ENCODE peak calls at places on chromosomes 6 and 20, in eight cellular contexts. One of them, this sample, is unnamed.

GRCh38 chr6:87848616-87849015 is 146.6 kb upstream of the AKIRIN2 start:
- DNase-seq in breast epithelium: no peak
- DNase-seq in astrocyte of the spinal cord: no peak
- DNase-seq in AG09319: no peak
- DNase-seq in pancreas: no peak
- DNase-seq in dorsolateral prefrontal cortex: no peak
- DNase-seq in fibroblast of mammary gland: no peak
- DNase-seq in progenitor cell of endocrine pancreas: no peak
- DNase-seq in this sample: peak; percentile 14

GRCh38 chr6:145020543-145020942 is 714.8 kb downstream of the EPM2A start:
- DNase-seq in breast epithelium: no peak
- DNase-seq in astrocyte of the spinal cord: no peak
- DNase-seq in AG09319: no peak
- DNase-seq in pancreas: no peak
- DNase-seq in dorsolateral prefrontal cortex: no peak
- DNase-seq in fibroblast of mammary gland: no peak
- DNase-seq in progenitor cell of endocrine pancreas: no peak
- DNase-seq in this sample: no peak

GRCh38 chr6:3013486-3013885 is 13.8 kb downstream of the NQO2 start:
- DNase-seq in breast epithelium: no peak
- DNase-seq in astrocyte of the spinal cord: peak; percentile 57
- DNase-seq in AG09319: no peak
- DNase-seq in pancreas: no peak
- DNase-seq in dorsolateral prefrontal cortex: no peak
- DNase-seq in fibroblast of mammary gland: peak; percentile 51
- DNase-seq in progenitor cell of endocrine pancreas: no peak
- DNase-seq in this sample: peak; percentile 92

GRCh38 chr6:157368359-157369049 is 12.5 kb upstream of the ZDHHC14 start:
- DNase-seq in breast epithelium: no peak
- DNase-seq in astrocyte of the spinal cord: no peak
- DNase-seq in AG09319: no peak
- DNase-seq in pancreas: no peak
- DNase-seq in dorsolateral prefrontal cortex: no peak
- DNase-seq in fibroblast of mammary gland: no peak
- DNase-seq in progenitor cell of endocrine pancreas: no peak
- DNase-seq in this sample: no peak

GRCh38 chr6:111478749-111479148 is 4.3 kb downstream of the REV3L start:
- DNase-seq in breast epithelium: no peak
- DNase-seq in astrocyte of the spinal cord: peak; percentile 79
- DNase-seq in AG09319: no peak
- DNase-seq in pancreas: no peak
- DNase-seq in dorsolateral prefrontal cortex: no peak
- DNase-seq in fibroblast of mammary gland: peak; percentile 73
- DNase-seq in progenitor cell of endocrine pancreas: no peak
- DNase-seq in this sample: peak; percentile 73

GRCh38 chr6:93453956-93454355 is 34.6 kb upstream of the EPHA7 start:
- DNase-seq in breast epithelium: no peak
- DNase-seq in astrocyte of the spinal cord: no peak
- DNase-seq in AG09319: no peak
- DNase-seq in pancreas: no peak
- DNase-seq in dorsolateral prefrontal cortex: no peak
- DNase-seq in fibroblast of mammary gland: no peak
- DNase-seq in progenitor cell of endocrine pancreas: no peak
- DNase-seq in this sample: no peak

GRCh38 chr6:38514399-38514798 is 125.3 kb downstream of the BTBD9 start:
- DNase-seq in breast epithelium: no peak
- DNase-seq in astrocyte of the spinal cord: no peak
- DNase-seq in AG09319: no peak
- DNase-seq in pancreas: no peak
- DNase-seq in dorsolateral prefrontal cortex: no peak
- DNase-seq in fibroblast of mammary gland: no peak
- DNase-seq in progenitor cell of endocrine pancreas: no peak
- DNase-seq in this sample: no peak

GRCh38 chr6:25253371-25253770 is 25.8 kb upstream of the CARMIL1 start:
- DNase-seq in breast epithelium: no peak
- DNase-seq in astrocyte of the spinal cord: no peak
- DNase-seq in AG09319: no peak
- DNase-seq in pancreas: no peak
- DNase-seq in dorsolateral prefrontal cortex: no peak
- DNase-seq in fibroblast of mammary gland: no peak
- DNase-seq in progenitor cell of endocrine pancreas: no peak
- DNase-seq in this sample: peak; percentile 46

GRCh38 chr6:28393912-28394662 is 5.5 kb downstream of the ZSCAN12 start:
- DNase-seq in breast epithelium: no peak
- DNase-seq in astrocyte of the spinal cord: peak; percentile 8
- DNase-seq in AG09319: no peak
- DNase-seq in pancreas: no peak
- DNase-seq in dorsolateral prefrontal cortex: no peak
- DNase-seq in fibroblast of mammary gland: peak; percentile 17
- DNase-seq in progenitor cell of endocrine pancreas: no peak
- DNase-seq in this sample: peak; percentile 35

GRCh38 chr20:9996944-9997343 is 37.8 kb upstream of the ANKEF1 start:
- DNase-seq in breast epithelium: no peak
- DNase-seq in astrocyte of the spinal cord: no peak
- DNase-seq in AG09319: no peak
- DNase-seq in pancreas: no peak
- DNase-seq in dorsolateral prefrontal cortex: no peak
- DNase-seq in fibroblast of mammary gland: peak; percentile 22
- DNase-seq in progenitor cell of endocrine pancreas: no peak
- DNase-seq in this sample: no peak

GRCh38 chr20:43983359-43983758 is 68.7 kb downstream of the TOX2 start:
- DNase-seq in breast epithelium: no peak
- DNase-seq in astrocyte of the spinal cord: no peak
- DNase-seq in AG09319: no peak
- DNase-seq in pancreas: no peak
- DNase-seq in dorsolateral prefrontal cortex: no peak
- DNase-seq in fibroblast of mammary gland: no peak
- DNase-seq in progenitor cell of endocrine pancreas: no peak
- DNase-seq in this sample: no peak

GRCh38 chr20:3812259-3812681 is 8.1 kb upstream of the AP5S1 start:
- DNase-seq in breast epithelium: no peak
- DNase-seq in astrocyte of the spinal cord: no peak
- DNase-seq in AG09319: no peak
- DNase-seq in pancreas: no peak
- DNase-seq in dorsolateral prefrontal cortex: no peak
- DNase-seq in fibroblast of mammary gland: no peak
- DNase-seq in progenitor cell of endocrine pancreas: no peak
- DNase-seq in this sample: no peak

GRCh38 chr6:110421749-110422443 is 6.5 kb upstream of the DDO start:
- DNase-seq in breast epithelium: no peak
- DNase-seq in astrocyte of the spinal cord: no peak
- DNase-seq in AG09319: no peak
- DNase-seq in pancreas: no peak
- DNase-seq in dorsolateral prefrontal cortex: no peak
- DNase-seq in fibroblast of mammary gland: no peak
- DNase-seq in progenitor cell of endocrine pancreas: no peak
- DNase-seq in this sample: no peak

GRCh38 chr6:113934101-113934500 is 36.8 kb downstream of the HDAC2 start:
- DNase-seq in breast epithelium: no peak
- DNase-seq in astrocyte of the spinal cord: no peak
- DNase-seq in AG09319: no peak
- DNase-seq in pancreas: no peak
- DNase-seq in dorsolateral prefrontal cortex: no peak
- DNase-seq in fibroblast of mammary gland: no peak
- DNase-seq in progenitor cell of endocrine pancreas: no peak
- DNase-seq in this sample: no peak

DNA sequence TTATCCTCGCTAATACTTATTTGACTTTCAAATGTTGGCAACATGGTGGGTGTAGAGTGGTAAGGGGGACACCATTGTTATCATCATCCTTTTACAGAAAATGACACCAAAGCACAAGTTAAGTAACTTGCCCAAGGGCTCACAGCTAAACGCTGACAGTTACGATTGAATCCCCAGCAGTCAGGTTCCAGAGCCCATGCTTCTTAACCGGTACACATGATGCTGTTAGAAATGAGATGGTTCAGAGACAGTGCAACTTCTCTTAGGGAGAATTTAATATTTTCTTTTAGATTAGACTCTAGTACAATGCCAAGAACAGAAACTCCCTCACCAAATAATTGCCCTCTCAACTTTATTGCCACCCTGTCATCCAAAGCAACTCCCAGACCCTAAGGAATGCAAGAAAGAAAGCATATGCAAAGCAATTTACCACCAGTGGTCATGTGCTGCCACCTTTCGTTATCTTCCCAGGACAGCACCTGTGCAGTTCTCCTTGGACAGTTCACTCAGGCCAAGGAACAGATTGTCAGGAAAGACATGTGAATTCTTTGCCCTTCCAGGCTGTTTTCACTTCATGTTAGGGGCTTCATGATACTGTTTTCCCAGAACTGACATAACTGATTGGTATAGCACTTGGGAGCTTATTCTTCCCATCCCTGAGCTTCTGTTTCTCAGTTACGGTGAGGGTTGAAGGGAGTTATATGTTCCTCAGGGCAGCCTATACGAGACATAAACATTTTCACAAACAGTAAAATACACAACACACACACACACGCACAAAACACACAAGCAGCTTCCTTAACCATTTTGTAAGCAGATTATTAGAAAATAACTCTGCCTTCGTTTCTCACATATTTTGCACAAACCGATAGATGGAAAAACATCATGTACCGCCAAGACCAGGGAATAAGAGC is 5.1 kb downstream of the HLA-DMA start:
- DNase-seq in breast epithelium: no peak
- DNase-seq in astrocyte of the spinal cord: peak; percentile 28
- DNase-seq in AG09319: no peak
- DNase-seq in pancreas: peak; percentile 42
- DNase-seq in dorsolateral prefrontal cortex: no peak
- DNase-seq in fibroblast of mammary gland: peak; percentile 40
- DNase-seq in progenitor cell of endocrine pancreas: no peak
- DNase-seq in this sample: peak; percentile 69
- TF ChIP-seq CTCF in breast epithelium: no peak
- TF ChIP-seq CTCF in astrocyte of the spinal cord: peak; percentile 47
- TF ChIP-seq CTCF in AG09319: peak; percentile 45
- TF ChIP-seq CTCF in pancreas: peak; percentile 41
- TF ChIP-seq CTCF in dorsolateral prefrontal cortex: peak; percentile 43
- TF ChIP-seq CTCF in fibroblast of mammary gland: peak; percentile 43
- TF ChIP-seq CTCF in progenitor cell of endocrine pancreas: peak; percentile 69
- TF ChIP-seq CTCF in this sample: peak; percentile 75

DNA sequence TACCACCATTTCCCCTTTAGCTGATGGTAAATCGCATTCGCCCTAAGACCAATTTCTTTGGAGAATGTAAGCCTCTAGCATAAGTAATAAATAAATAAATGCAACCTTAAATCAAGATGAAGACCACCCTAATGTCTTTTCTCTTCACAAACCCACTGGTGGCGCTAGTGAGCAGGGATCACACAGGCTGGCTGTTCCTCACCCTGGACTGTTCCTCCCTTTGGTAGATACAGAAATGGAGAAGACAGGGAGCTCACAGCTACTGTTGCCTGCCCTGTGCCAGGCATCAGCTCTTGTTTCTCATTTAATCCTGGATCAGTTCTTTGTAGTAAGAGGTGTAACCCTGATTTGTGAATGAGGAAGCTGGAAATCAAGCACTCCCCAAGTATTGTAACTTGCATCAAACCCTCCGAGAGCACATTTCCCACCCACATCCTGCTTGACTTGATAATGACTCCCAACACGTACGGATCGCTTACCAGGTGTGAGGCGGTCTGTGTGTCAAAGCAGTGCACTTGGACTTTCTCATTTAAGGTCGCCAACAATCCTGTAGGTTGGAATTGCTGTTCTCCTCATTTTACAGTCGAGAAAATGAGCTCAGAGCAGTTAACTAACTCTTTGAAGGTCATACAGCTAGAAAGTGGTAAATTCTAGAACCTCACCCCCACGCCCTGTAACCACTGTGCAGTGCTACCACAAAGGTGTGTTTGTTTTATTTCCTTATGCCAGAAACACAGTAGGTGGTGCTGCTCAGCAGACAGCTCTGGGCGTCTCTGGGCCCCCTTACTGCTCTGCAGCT is 236.2 kb downstream of the TSHZ2 start:
- DNase-seq in breast epithelium: no peak
- DNase-seq in astrocyte of the spinal cord: no peak
- DNase-seq in AG09319: no peak
- DNase-seq in pancreas: no peak
- DNase-seq in dorsolateral prefrontal cortex: no peak
- DNase-seq in fibroblast of mammary gland: no peak
- DNase-seq in progenitor cell of endocrine pancreas: no peak
- DNase-seq in this sample: no peak
- TF ChIP-seq CTCF in breast epithelium: no peak
- TF ChIP-seq CTCF in astrocyte of the spinal cord: no peak
- TF ChIP-seq CTCF in AG09319: no peak
- TF ChIP-seq CTCF in pancreas: no peak
- TF ChIP-seq CTCF in dorsolateral prefrontal cortex: no peak
- TF ChIP-seq CTCF in fibroblast of mammary gland: peak; percentile 19
- TF ChIP-seq CTCF in progenitor cell of endocrine pancreas: peak; percentile 24
- TF ChIP-seq CTCF in this sample: no peak

DNA sequence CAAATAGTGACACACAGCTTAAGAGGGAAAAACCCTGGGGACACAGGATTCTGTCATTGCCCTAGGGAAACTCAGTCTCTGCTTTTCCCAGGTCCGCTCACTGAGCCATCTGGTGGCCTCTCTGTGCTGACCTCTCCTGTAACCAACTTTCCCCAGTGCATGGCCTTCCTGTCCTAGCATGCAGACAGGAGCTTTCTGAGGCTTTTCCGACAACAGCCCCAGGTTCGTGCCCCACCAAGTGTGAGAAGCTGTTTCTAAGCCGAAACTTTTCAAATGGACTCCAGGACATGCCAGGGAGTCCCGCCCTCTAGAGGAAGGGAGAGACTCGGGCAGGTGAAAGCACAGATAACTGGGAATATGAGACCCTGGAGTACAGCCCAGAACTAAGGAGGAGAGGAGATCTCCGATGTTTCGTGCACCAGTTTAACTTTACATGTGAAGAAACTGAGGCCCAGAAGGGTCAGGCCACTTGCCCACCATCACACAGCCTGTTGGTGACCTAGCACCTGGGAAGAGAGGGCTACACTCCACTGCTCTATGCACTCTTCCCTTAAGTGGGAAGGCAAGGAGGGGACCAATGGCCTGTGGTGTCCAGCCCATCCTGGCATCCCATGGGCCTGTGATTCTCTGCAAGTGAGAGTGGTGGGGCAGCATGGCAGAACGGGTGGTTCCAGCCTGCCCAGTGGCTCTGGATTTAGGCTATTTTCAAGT is 46.2 kb downstream of the RPP40 start:
- DNase-seq in breast epithelium: no peak
- DNase-seq in astrocyte of the spinal cord: no peak
- DNase-seq in AG09319: no peak
- DNase-seq in pancreas: no peak
- DNase-seq in dorsolateral prefrontal cortex: no peak
- DNase-seq in fibroblast of mammary gland: peak; percentile 38
- DNase-seq in progenitor cell of endocrine pancreas: no peak
- DNase-seq in this sample: peak; percentile 33
- TF ChIP-seq CTCF in breast epithelium: no peak
- TF ChIP-seq CTCF in astrocyte of the spinal cord: no peak
- TF ChIP-seq CTCF in AG09319: peak; percentile 10
- TF ChIP-seq CTCF in pancreas: no peak
- TF ChIP-seq CTCF in dorsolateral prefrontal cortex: peak; percentile 13
- TF ChIP-seq CTCF in fibroblast of mammary gland: peak; percentile 27
- TF ChIP-seq CTCF in progenitor cell of endocrine pancreas: peak; percentile 38
- TF ChIP-seq CTCF in this sample: peak; percentile 7

DNA sequence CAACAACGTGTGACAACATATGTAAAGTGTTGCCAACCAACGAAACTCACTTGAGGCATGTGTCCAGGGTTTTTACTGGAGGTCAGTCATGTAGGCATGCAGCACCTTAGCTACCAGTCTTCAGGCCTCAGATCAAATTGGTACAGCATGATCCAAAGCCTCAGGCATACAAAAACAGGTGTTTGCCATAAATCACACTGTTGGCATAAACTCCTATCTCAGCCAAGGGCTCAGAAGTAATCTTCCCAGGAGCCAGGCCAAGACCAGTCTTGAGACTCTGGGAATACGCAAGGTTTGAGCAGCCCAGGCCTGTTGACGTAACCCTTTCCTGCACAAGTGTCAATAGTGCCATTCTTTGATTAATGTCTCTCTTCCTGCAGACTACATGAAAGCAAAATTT is 163.5 kb downstream of the PRL start:
- DNase-seq in breast epithelium: no peak
- DNase-seq in astrocyte of the spinal cord: no peak
- DNase-seq in AG09319: no peak
- DNase-seq in pancreas: peak; percentile 79
- DNase-seq in dorsolateral prefrontal cortex: no peak
- DNase-seq in fibroblast of mammary gland: no peak
- DNase-seq in progenitor cell of endocrine pancreas: no peak
- DNase-seq in this sample: peak; percentile 13
- TF ChIP-seq CTCF in breast epithelium: no peak
- TF ChIP-seq CTCF in astrocyte of the spinal cord: no peak
- TF ChIP-seq CTCF in AG09319: no peak
- TF ChIP-seq CTCF in pancreas: no peak
- TF ChIP-seq CTCF in dorsolateral prefrontal cortex: no peak
- TF ChIP-seq CTCF in fibroblast of mammary gland: no peak
- TF ChIP-seq CTCF in progenitor cell of endocrine pancreas: no peak
- TF ChIP-seq CTCF in this sample: no peak